ENCODE peak calls at places on chromosome 1, in nine cellular contexts. J is AG09309, S is astrocyte, E is heart right ventricle, F is astrocyte of the spinal cord, I is HFF-Myc, Y is mesothelial cell of epicardium, K is progenitor cell of endocrine pancreas, V is sigmoid colon. A is an unnamed sample.

GRCh38 chr1:243345205-243345604 is 89.4 kb downstream of the SDCCAG8 start:
- DNase-seq in V (no peak), Y (no peak), E (no peak), I (no peak), S (no peak), K (no peak), J (no peak), F (peak; percentile 18), A (no peak)

GRCh38 chr1:45018599-45019230 is 6.7 kb downstream of the UROD start:
- DNase-seq in F (peak; percentile 67), K (peak; percentile 36), I (no peak), E (no peak), Y (no peak), S (peak; percentile 47), J (peak; percentile 16), V (no peak), A (no peak)

GRCh38 chr1:63323866-63324778 is 1.8 kb downstream of the FOXD3 start:
- DNase-seq in V (no peak), S (no peak), J (no peak), I (no peak), F (no peak), E (no peak), K (no peak), Y (no peak), A (no peak)

GRCh38 chr1:18957136-18957521 is 653 bp upstream of the IFFO2 start:
- DNase-seq in J (no peak), Y (no peak), E (no peak), S (no peak), V (no peak), I (no peak), F (no peak), K (peak; percentile 36), A (no peak)

GRCh38 chr1:221712198-221712684 is 29.6 kb downstream of the DUSP10 start:
- DNase-seq in I (peak; percentile 80), F (peak; percentile 85), S (peak; percentile 97), J (peak; percentile 64), E (no peak), K (no peak), Y (no peak), V (no peak), A (no peak)

GRCh38 chr1:153805042-153805745 is 30.0 kb downstream of the SLC27A3 start:
- DNase-seq in I (peak; percentile 54), K (no peak), E (no peak), S (peak; percentile 56), V (no peak), F (peak; percentile 68), Y (no peak), J (peak; percentile 53), A (peak; percentile 59)

GRCh38 chr1:201085902-201086735 is 26.1 kb downstream of the CACNA1S start:
- DNase-seq in J (no peak), K (peak; percentile 17), V (no peak), F (peak; percentile 25), Y (no peak), I (no peak), S (no peak), E (peak; percentile 44), A (no peak)

GRCh38 chr1:175208773-175209492 is 16.4 kb upstream of the KIAA0040 start:
- DNase-seq in I (no peak), E (no peak), S (no peak), J (no peak), K (no peak), F (no peak), V (no peak), Y (no peak), A (no peak)

GRCh38 chr1:186617860-186618780 is 62.1 kb downstream of the PTGS2 start:
- DNase-seq in F (peak; percentile 7), V (peak; percentile 70), I (no peak), J (peak; percentile 29), E (peak; percentile 40), K (no peak), Y (no peak), S (peak; percentile 25), A (no peak)

GRCh38 chr1:119141020-119141424 is 569 bp upstream of the WARS2 start:
- DNase-seq in I (no peak), K (no peak), S (no peak), J (no peak), E (peak; percentile 26), Y (no peak), V (peak; percentile 67), F (no peak), A (peak; percentile 31)
- TF ChIP-seq CTCF in I (peak; percentile 49), K (peak; percentile 23), S (peak; percentile 17), J (peak; percentile 44), E (no peak), Y (no peak), V (no peak), F (peak; percentile 49), A (peak; percentile 28)

DNA sequence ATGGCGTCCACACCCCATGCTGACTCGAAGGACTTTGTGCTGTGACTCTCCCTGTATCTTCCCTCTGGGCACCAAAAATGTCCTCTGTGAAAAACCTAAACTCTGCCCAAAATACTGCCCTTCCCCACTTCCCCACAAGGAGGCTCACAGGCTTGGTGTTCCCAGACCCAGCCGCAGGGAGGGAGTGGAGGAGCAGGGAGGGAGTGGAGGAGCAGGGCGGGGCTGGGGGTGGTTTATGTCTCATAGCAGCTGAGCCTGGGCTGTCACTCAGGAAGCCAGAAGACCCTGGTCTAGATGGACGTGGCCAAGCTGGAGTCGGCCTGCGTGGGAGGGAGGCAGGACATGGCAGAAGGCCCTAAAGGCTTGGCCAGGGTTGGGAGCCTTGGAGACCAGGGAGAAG is 461.7 kb downstream of the PTPRU start:
- DNase-seq in I (peak; percentile 49), E (no peak), Y (no peak), J (no peak), S (peak; percentile 64), V (no peak), F (peak; percentile 62), K (peak; percentile 34), A (no peak)
- TF ChIP-seq CTCF in I (peak; percentile 80), E (no peak), Y (peak; percentile 60), J (peak; percentile 86), S (peak; percentile 56), V (no peak), F (peak; percentile 84), K (peak; percentile 58), A (no peak)

DNA sequence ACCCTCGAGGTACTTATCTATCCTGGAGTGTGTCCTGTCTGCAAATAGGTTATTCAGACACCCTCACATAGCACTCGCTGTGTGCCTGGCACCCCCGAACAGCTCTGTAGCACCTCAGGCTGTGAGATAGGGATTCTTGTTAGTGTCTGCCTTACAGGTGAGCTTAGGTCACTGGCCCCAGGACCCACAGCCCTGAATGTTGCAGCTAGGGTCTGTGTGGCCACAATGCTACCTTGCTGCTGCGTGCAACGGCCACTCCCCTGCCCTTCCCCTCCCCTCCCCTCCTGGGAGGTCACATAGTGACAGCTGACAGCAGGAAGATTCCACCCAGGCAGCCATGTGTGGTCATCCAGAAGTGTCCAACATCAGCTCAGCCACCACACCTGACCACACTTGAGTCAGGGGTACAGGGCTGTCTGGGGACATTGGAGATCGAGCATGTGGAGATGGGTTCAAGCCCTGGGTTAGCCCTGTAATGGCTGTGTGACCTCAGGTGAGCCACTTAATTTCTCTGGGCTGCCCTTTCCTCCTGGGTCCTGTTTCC is 208.5 kb downstream of the PTPRU start:
- DNase-seq in K (no peak), I (no peak), F (no peak), E (no peak), S (no peak), Y (no peak), J (no peak), V (no peak), A (no peak)
- TF ChIP-seq CTCF in K (no peak), I (no peak), F (no peak), E (no peak), S (no peak), Y (no peak), J (no peak), V (no peak), A (no peak)

GRCh38 chr1:47449702-47450552 is 12.1 kb downstream of the FOXD2 start:
- DNase-seq in F (no peak), K (peak; percentile 31), I (no peak), V (no peak), Y (no peak), E (peak; percentile 40), J (no peak), S (no peak), A (no peak)
- TF ChIP-seq CTCF in F (peak; percentile 49), K (peak; percentile 65), I (peak; percentile 55), V (no peak), Y (no peak), E (peak; percentile 37), J (peak; percentile 32), S (peak; percentile 12), A (peak; percentile 15)

DNA sequence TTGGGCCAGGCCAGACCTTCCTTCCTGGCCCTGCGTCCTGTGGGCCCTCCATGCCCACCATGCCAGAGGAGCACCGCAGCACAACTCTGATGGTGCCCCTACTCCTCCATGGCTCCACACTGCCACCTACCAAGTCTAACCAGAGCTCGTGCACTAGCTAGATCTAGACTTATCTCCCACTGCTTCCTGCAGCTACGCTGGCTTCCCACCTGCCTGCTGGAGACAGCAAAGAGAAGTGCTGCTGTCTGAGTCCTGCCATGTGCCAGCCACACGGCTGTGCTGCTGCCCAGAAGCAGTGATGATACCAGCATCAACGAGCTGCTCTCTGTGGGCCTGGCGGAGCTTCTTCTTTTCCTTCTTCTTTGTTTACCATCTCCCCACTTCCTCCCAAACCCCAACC is 4.5 kb downstream of the GUCA2B start:
- DNase-seq in V (no peak), E (no peak), I (no peak), K (no peak), Y (no peak), F (no peak), S (no peak), J (no peak), A (no peak)
- TF ChIP-seq CTCF in V (no peak), E (no peak), I (peak; percentile 5), K (no peak), Y (no peak), F (no peak), S (no peak), J (no peak), A (no peak)